ENCODE peak calls at places on chromosomes 11 and 22, in seven cellular contexts. J is CD8-positive, alpha-beta memory T cell; T is sigmoid colon; W is CD8-positive, alpha-beta T cell; A is BE2C; U is H9; Y is heart right ventricle. E is an unnamed sample.

GRCh38 chr11:2539761-2540520 is 95.1 kb downstream of the KCNQ1 start:
- DNase-seq in T (peak; percentile 55), W (no peak), U (no peak), Y (no peak), A (peak; percentile 0), J (no peak), E (no peak)

GRCh38 chr11:45665206-45665932 is at the start of gene CHST1:
- DNase-seq in A (peak; percentile 45), Y (peak; percentile 42), U (peak; percentile 51), J (no peak), W (no peak), T (peak; percentile 74), E (no peak)

GRCh38 chr11:57499413-57499982 is 16.0 kb downstream of the SLC43A1 start:
- DNase-seq in W (no peak), T (peak; percentile 99), J (no peak), U (peak; percentile 99), Y (peak; percentile 97), A (peak; percentile 92), E (peak; percentile 62)

GRCh38 chr11:61892085-61892370 is 683 bp upstream of the FADS3 start:
- DNase-seq in U (no peak), J (no peak), T (no peak), W (no peak), A (no peak), Y (no peak), E (no peak)

GRCh38 chr11:66936326-66936725 is 21.9 kb downstream of the PC start:
- DNase-seq in A (no peak), U (no peak), T (no peak), J (no peak), W (no peak), Y (no peak), E (no peak)

GRCh38 chr22:28822930-28823481 is 22.6 kb upstream of the XBP1 start:
- DNase-seq in Y (no peak), U (no peak), W (no peak), T (no peak), J (no peak), A (no peak), E (no peak)

GRCh38 chr11:114354076-114354475 is 46.2 kb downstream of the C11orf71 start:
- DNase-seq in Y (no peak), U (no peak), W (no peak), A (no peak), J (no peak), T (no peak), E (no peak)

GRCh38 chr11:133476570-133477262 is 55.6 kb downstream of the OPCML start:
- DNase-seq in Y (no peak), U (peak; percentile 44), W (no peak), J (no peak), A (no peak), T (no peak), E (no peak)

GRCh38 chr22:33921576-33922181 is 1.4 kb upstream of the LARGE1 start:
- DNase-seq in Y (peak; percentile 62), U (peak; percentile 88), W (no peak), T (peak; percentile 86), J (no peak), A (peak; percentile 50), E (no peak)

GRCh38 chr22:46528121-46528610 is 9.3 kb downstream of the CELSR1 start:
- DNase-seq in U (no peak), Y (no peak), J (no peak), T (no peak), W (no peak), A (no peak), E (no peak)

GRCh38 chr11:15627560-15627959 is 512.8 kb downstream of the INSC start:
- DNase-seq in Y (no peak), A (no peak), T (no peak), W (no peak), U (no peak), J (no peak), E (no peak)

GRCh38 chr11:130077671-130078468 is 8.2 kb downstream of the APLP2 start:
- DNase-seq in J (no peak), Y (no peak), A (no peak), U (no peak), T (no peak), W (no peak), E (no peak)

GRCh38 chr11:19956228-19956627 is 204.0 kb downstream of the DBX1 start:
- DNase-seq in U (no peak), W (no peak), T (no peak), A (no peak), J (no peak), Y (no peak), E (no peak)
- H3K4me1 ChIP-seq in U (peaks cover 21% of the 10 kb centered on the region), W (no peaks in the 10 kb centered on the region), T (no peaks in the 10 kb centered on the region), A (peaks cover 11% of the 10 kb centered on the region), J (no peaks in the 10 kb centered on the region), Y (peaks cover 67% of the 10 kb centered on the region), E (no peaks in the 10 kb centered on the region)

GRCh38 chr11:65470433-65470832 is 28.4 kb upstream of the MALAT1 start:
- DNase-seq in W (no peak), U (no peak), J (no peak), Y (no peak), T (peak; percentile 64), A (no peak), E (no peak)
- H3K4me1 ChIP-seq in W (peaks cover 16% of the 10 kb centered on the region), U (no peaks in the 10 kb centered on the region), J (peaks cover 19% of the 10 kb centered on the region), Y (peaks cover 40% of the 10 kb centered on the region), T (no peaks in the 10 kb centered on the region), A (peaks cover 6% of the 10 kb centered on the region), E (peaks cover 9% of the 10 kb centered on the region)

GRCh38 chr11:112401036-112401769 is 140.5 kb upstream of the PLET1 start:
- DNase-seq in J (no peak), W (no peak), U (no peak), T (no peak), Y (no peak), A (no peak), E (no peak)

GRCh38 chr11:112398798-112399197 is 138.1 kb upstream of the PLET1 start:
- DNase-seq in W (no peak), A (no peak), J (no peak), T (no peak), U (no peak), Y (no peak), E (no peak)

GRCh38 chr11:112396092-112396491 is 135.4 kb upstream of the PLET1 start:
- DNase-seq in A (no peak), J (no peak), U (no peak), W (no peak), Y (no peak), T (no peak), E (no peak)

DNA sequence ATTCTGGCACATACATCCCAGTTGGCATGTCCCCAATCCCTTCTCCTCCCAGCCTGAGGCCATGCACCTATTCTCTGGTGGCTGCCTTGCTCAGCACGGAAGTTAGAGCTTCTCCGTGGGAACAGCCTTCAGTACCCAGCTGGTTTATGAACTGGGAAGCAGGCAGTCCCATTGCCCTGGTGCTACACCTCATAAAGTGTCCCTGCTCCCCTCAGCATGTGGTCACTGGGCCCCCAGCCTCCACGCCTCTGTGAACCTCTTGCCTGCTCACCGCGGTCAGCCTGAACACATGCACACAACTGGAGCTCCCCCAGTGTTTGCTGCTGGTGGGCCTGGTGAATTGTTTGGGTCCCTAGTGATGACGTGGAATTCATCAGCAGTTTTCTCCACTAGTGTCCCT is 140.0 kb upstream of the PLET1 start:
- DNase-seq in W (no peak), Y (no peak), J (no peak), T (no peak), U (no peak), A (no peak), E (no peak)
- H3K4me1 ChIP-seq in W (no peaks in the 10 kb centered on the region), Y (no peaks in the 10 kb centered on the region), J (no peaks in the 10 kb centered on the region), T (no peaks in the 10 kb centered on the region), U (no peaks in the 10 kb centered on the region), A (no peaks in the 10 kb centered on the region), E (no peaks in the 10 kb centered on the region)

GRCh38 chr22:26435327-26436093 is 6.5 kb downstream of the ASPHD2 start:
- DNase-seq in W (no peak), J (no peak), U (no peak), T (no peak), A (no peak), Y (no peak), E (no peak)
- H3K4me1 ChIP-seq in W (peaks cover 16% of the 10 kb centered on the region), J (peaks cover 6% of the 10 kb centered on the region), U (no peaks in the 10 kb centered on the region), T (no peaks in the 10 kb centered on the region), A (no peaks in the 10 kb centered on the region), Y (no peaks in the 10 kb centered on the region), E (no peaks in the 10 kb centered on the region)